ENCODE peak calls at places on chromosome 19, in nine cellular contexts. P, D, B, Q, J, H, M, X and E are unnamed samples.

GRCh38 chr19:9406798-9407352 is 28.5 kb downstream of the ZNF266 start:
- DNase-seq in H (peak; percentile 79), M (peak; percentile 87), P (peak; percentile 88), J (peak; percentile 84), X (peak; percentile 83), Q (peak; percentile 92), D (no peak), B (no peak), E (peak; percentile 93)

GRCh38 chr19:50820086-50820485 is 3.5 kb downstream of the KLK1 start:
- DNase-seq in X (no peak), P (no peak), B (no peak), Q (no peak), D (no peak), H (peak; percentile 63), M (no peak), J (no peak), E (peak; percentile 48)

GRCh38 chr19:39270091-39270871 is 2.1 kb downstream of the IFNL2 start:
- DNase-seq in P (no peak), X (no peak), J (no peak), Q (peak; percentile 6), M (no peak), D (no peak), H (no peak), B (no peak), E (peak; percentile 51)

GRCh38 chr19:19866599-19867248 is 1.0 kb downstream of the ZNF253 start:
- DNase-seq in M (peak; percentile 1), P (peak; percentile 5), X (peak; percentile 78), D (peak; percentile 3), H (peak; percentile 36), Q (peak; percentile 15), B (no peak), J (no peak), E (peak; percentile 22)

GRCh38 chr19:41887711-41888382 is 4.9 kb downstream of the ARHGEF1 start:
- DNase-seq in X (peak; percentile 93), B (peak; percentile 43), J (no peak), H (peak; percentile 70), M (peak; percentile 90), P (no peak), D (peak; percentile 63), Q (peak; percentile 46), E (peak; percentile 96)

GRCh38 chr19:29884466-29884865 is 57.6 kb upstream of the URI1 start:
- DNase-seq in X (no peak), B (no peak), D (no peak), H (no peak), Q (no peak), J (no peak), P (no peak), M (no peak), E (no peak)

GRCh38 chr19:40718774-40719391 is 2.0 kb downstream of the ITPKC start:
- DNase-seq in Q (peak; percentile 49), P (no peak), J (peak; percentile 52), D (no peak), H (peak; percentile 97), X (peak; percentile 82), B (no peak), M (peak; percentile 54), E (peak; percentile 92)

GRCh38 chr19:50551034-50551712 is 17.1 kb downstream of the LRRC4B start:
- DNase-seq in X (no peak), Q (no peak), D (no peak), P (no peak), M (no peak), B (no peak), H (no peak), J (no peak), E (peak; percentile 62)

GRCh38 chr19:46824887-46825730 is 25.5 kb downstream of the AP2S1 start:
- DNase-seq in M (no peak), H (no peak), Q (no peak), D (no peak), B (no peak), P (no peak), X (peak; percentile 75), J (no peak), E (peak; percentile 6)

GRCh38 chr19:8210660-8211101 is 1.5 kb downstream of the CERS4 start:
- DNase-seq in X (no peak), P (no peak), D (no peak), J (no peak), Q (no peak), H (no peak), B (no peak), M (no peak), E (peak; percentile 73)

GRCh38 chr19:19514881-19515763 is at the start of gene TSSK6:
- DNase-seq in H (peak; percentile 32), P (no peak), Q (no peak), D (no peak), M (no peak), X (peak; percentile 81), B (no peak), J (no peak), E (no peak)

DNA sequence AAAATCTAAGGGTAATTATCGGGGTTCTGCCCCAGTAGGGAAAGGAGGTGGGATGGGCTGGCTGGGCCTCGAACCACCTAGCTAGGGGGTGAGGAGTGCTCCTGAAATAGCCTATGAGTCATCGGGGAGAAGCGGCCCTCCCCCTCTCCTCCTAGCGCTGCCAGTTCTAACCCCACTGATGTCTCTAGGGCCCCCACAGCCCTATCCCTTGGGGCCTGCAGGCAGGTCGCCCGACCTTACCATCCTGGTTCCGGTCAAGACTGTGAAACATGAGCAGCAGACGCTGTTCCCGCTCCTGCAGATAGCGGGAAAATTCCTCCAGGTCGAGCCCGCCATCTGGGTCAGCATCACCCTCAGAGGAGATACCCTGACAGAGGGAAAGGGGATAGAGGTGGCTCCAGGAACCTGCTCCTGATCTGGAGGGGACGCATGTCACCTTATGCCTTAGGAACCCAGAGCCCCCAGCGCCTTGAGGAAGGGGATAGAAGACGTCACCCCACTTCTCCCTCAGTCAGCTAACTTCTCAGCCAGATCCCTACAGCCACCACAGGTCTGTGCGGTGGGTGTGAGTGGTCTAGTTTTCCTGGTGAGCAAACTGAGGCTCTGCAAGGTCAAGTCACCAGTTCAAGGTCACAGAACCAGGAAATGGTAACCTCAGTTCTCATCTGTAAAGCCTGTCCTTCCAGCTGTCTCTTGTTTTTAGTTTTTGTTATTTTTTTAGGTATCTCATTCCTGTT is 1.5 kb downstream of the SLC25A23 start:
- DNase-seq in H (no peak), X (no peak), B (no peak), P (no peak), D (no peak), J (no peak), M (no peak), Q (no peak), E (peak; percentile 79)
- H3K27ac ChIP-seq in H (no peak overlapping the region), X (no peak overlapping the region), B (no peak overlapping the region), P (no peak overlapping the region), D (no peak overlapping the region), J (peak overlapping the region; percentile 80), M (no peak overlapping the region), Q (no peak overlapping the region), E (no peak overlapping the region)

GRCh38 chr19:27971869-27972268 is 1241.1 kb downstream of the UQCRFS1 start:
- DNase-seq in P (no peak), B (no peak), H (no peak), Q (no peak), X (no peak), D (no peak), M (no peak), J (no peak), E (no peak)
- H3K27ac ChIP-seq in P (no peak overlapping the region), B (no peak overlapping the region), H (no peak overlapping the region), Q (no peak overlapping the region), X (no peak overlapping the region), D (no peak overlapping the region), M (no peak overlapping the region), J (no peak overlapping the region), E (no peak overlapping the region)

GRCh38 chr19:10600149-10600548 is 13.0 kb upstream of the AP1M2 start:
- DNase-seq in H (no peak), P (no peak), M (no peak), D (no peak), Q (no peak), J (no peak), X (no peak), B (no peak), E (no peak)

GRCh38 chr19:10603873-10604459 is 16.9 kb upstream of the AP1M2 start:
- DNase-seq in B (no peak), J (no peak), P (no peak), Q (no peak), M (no peak), H (no peak), D (peak; percentile 29), X (no peak), E (peak; percentile 83)

GRCh38 chr19:10602330-10603083 is 15.4 kb upstream of the AP1M2 start:
- DNase-seq in H (peak; percentile 90), P (peak; percentile 88), J (peak; percentile 89), Q (peak; percentile 83), X (peak; percentile 96), B (peak; percentile 48), M (peak; percentile 61), D (peak; percentile 79), E (peak; percentile 100)

GRCh38 chr19:10603084-10603872 is 16.2 kb upstream of the AP1M2 start:
- DNase-seq in H (peak; percentile 53), D (peak; percentile 62), J (peak; percentile 39), Q (peak; percentile 29), B (no peak), M (no peak), X (peak; percentile 94), P (peak; percentile 65), E (peak; percentile 93)

DNA sequence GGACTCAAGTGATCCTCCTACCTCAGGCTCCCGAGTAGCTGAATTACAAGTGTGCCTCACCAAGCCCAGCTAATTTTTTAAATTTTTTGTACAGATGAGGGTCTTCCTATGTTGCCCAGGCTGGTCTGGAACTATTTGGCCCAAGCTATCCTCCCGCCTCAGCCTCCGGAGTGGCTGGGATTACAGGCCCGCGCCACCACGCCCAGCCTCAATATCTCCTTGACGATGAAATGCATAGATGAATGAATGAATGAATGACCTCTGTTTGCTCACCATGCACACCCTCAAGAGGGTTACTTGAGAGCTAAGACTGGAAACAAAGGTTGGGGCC is 14.9 kb upstream of the AP1M2 start:
- DNase-seq in P (no peak), X (no peak), J (no peak), B (no peak), D (no peak), M (no peak), H (no peak), Q (no peak), E (no peak)
- H3K27ac ChIP-seq in P (no peak overlapping the region), X (peak overlapping the region; percentile 99), J (peak overlapping the region; percentile 98), B (no peak overlapping the region), D (no peak overlapping the region), M (no peak overlapping the region), H (no peak overlapping the region), Q (no peak overlapping the region), E (no peak overlapping the region)

DNA sequence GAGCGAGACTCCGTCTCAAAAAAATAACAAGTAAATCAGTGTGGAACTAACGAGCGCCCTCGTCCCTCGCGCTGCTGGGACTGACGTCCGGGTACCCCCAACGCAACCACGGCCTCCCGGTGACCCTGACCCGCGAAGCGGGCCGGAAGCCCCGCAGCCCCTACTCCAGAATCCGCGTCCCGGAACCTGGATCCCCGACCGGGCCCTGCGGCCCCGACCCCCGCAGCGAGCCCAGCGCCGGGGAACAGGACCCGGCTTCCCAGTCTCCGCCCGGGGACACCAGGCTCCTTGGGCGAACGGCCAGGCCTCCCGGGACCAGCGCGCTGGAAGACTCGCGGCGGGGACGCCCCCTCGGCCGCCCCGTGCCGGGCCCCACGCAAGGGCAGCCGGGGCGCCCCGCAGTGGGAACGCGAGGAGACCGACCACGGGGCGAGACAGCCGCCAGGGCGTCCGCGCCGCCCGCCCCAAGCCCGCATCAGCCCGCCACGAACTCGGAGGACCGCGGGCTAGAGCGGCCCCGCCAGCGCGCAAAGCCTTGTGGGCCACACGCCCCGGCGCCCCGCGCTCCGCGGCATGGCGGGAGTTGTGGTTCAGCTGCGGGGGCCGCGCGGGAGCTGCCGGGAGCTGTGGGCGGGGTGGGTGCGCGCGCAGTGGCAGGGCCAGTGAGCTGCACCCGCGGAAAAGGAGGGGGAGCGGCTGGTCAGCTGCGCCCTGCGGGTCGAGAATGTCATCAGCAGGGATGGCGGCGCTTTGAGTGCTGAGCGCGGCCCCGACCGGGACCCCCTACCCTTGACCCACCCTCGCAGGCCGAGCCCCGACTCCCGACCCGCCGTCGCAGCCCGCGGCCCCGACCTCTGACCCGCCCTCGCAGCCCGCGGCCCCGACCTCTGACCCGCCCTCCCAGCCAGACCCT is 7.5 kb upstream of the MADCAM1 start:
- DNase-seq in H (peak; percentile 94), J (peak; percentile 99), P (peak; percentile 97), X (peak; percentile 99), B (peak; percentile 92), Q (peak; percentile 98), M (peak; percentile 93), D (peak; percentile 85), E (peak; percentile 100)
- H3K27ac ChIP-seq in H (peak overlapping the region; percentile 98), J (peak overlapping the region; percentile 99), P (peak overlapping the region; percentile 96), X (peak overlapping the region; percentile 91), B (peak overlapping the region; percentile 99), Q (peak overlapping the region; percentile 94), M (peak overlapping the region; percentile 83), D (peak overlapping the region; percentile 80), E (peak overlapping the region; percentile 72)